ENCODE peak calls at places on chromosomes 13 and 19, in six cellular contexts. Y is tibial artery; A is CD8-positive, alpha-beta T cell; K is thoracic aorta; V is neuronal stem cell; Z is endothelial cell of umbilical vein. N is an unnamed sample.

GRCh38 chr13:38636756-38637155 is 50.1 kb upstream of the FREM2 start:
- DNase-seq in Y (no peak), A (no peak), K (no peak), V (no peak), Z (no peak), N (no peak)

GRCh38 chr19:56946164-56946563 is 105.6 kb upstream of the PEG3 start:
- DNase-seq in Y (no peak), A (no peak), K (no peak), V (peak; percentile 36), Z (no peak), N (no peak)

GRCh38 chr13:98992355-98992754 is 14.5 kb upstream of the DOCK9 start:
- DNase-seq in Y (no peak), A (no peak), K (no peak), V (no peak), Z (no peak), N (no peak)

GRCh38 chr13:19650742-19651141 is 17.3 kb downstream of the MPHOSPH8 start:
- DNase-seq in Y (no peak), A (no peak), K (no peak), V (no peak), Z (no peak), N (no peak)

GRCh38 chr13:108225440-108225839 is 7.2 kb downstream of the ABHD13 start:
- DNase-seq in Y (no peak), A (no peak), K (no peak), V (no peak), Z (no peak), N (no peak)

GRCh38 chr19:45448887-45449299 is 18.9 kb upstream of the FOSB start:
- DNase-seq in Y (no peak), A (no peak), K (no peak), V (no peak), Z (no peak), N (no peak)

GRCh38 chr19:17220207-17220758 is 5.1 kb downstream of the USE1 start:
- DNase-seq in Y (no peak), A (no peak), K (no peak), V (no peak), Z (peak; percentile 35), N (no peak)

GRCh38 chr13:38350114-38350617 is 515 bp downstream of the UFM1 start:
- DNase-seq in Y (peak; percentile 78), A (peak; percentile 31), K (peak; percentile 32), V (no peak), Z (no peak), N (peak; percentile 21)

GRCh38 chr19:8150178-8150865 is 930 bp upstream of the FBN3 start:
- DNase-seq in Y (no peak), A (no peak), K (no peak), V (no peak), Z (no peak), N (no peak)

GRCh38 chr13:101941095-101941777 is 460.6 kb downstream of the FGF14 start:
- DNase-seq in Y (no peak), A (no peak), K (no peak), V (no peak), Z (no peak), N (no peak)

GRCh38 chr19:16608290-16608704 is 19.7 kb downstream of the MED26 start:
- DNase-seq in Y (no peak), A (no peak), K (peak; percentile 46), V (no peak), Z (peak; percentile 75), N (no peak)

GRCh38 chr19:10142701-10143375 is 23.1 kb upstream of the EIF3G start:
- DNase-seq in Y (no peak), A (peak; percentile 38), K (no peak), V (no peak), Z (no peak), N (no peak)

GRCh38 chr19:50703915-50704548 is 15.6 kb downstream of the SHANK1 start:
- DNase-seq in Y (no peak), A (no peak), K (no peak), V (no peak), Z (no peak), N (no peak)

GRCh38 chr19:7516281-7516862 is 469 bp downstream of the ZNF358 start:
- DNase-seq in Y (peak; percentile 66), A (no peak), K (no peak), V (no peak), Z (no peak), N (no peak)

GRCh38 chr13:101698400-101698799 is 245.9 kb downstream of the ITGBL1 start:
- DNase-seq in Y (no peak), A (no peak), K (no peak), V (no peak), Z (no peak), N (no peak)

GRCh38 chr19:12773571-12773970 is 1.8 kb downstream of the HOOK2 start:
- DNase-seq in Y (no peak), A (no peak), K (no peak), V (no peak), Z (no peak), N (no peak)

GRCh38 chr13:65530688-65531087 is 1699.4 kb downstream of the PCDH9 start:
- DNase-seq in Y (no peak), A (no peak), K (no peak), V (no peak), Z (no peak), N (no peak)

GRCh38 chr19:20999731-21000352 is 20.6 kb upstream of the ZNF430 start:
- DNase-seq in Y (peak; percentile 84), A (peak; percentile 79), K (peak; percentile 40), V (peak; percentile 91), Z (peak; percentile 12), N (peak; percentile 64)

GRCh38 chr13:32881074-32881791 is 135.0 kb upstream of the KL start:
- DNase-seq in Y (no peak), A (no peak), K (no peak), V (no peak), Z (no peak), N (no peak)

GRCh38 chr13:100356889-100357288 is 231.7 kb downstream of the GGACT start:
- DNase-seq in Y (no peak), A (no peak), K (no peak), V (no peak), Z (no peak), N (no peak)

GRCh38 chr19:30122431-30122830 is 180.4 kb downstream of the URI1 start:
- DNase-seq in Y (no peak), A (no peak), K (no peak), V (no peak), Z (no peak), N (no peak)

DNA sequence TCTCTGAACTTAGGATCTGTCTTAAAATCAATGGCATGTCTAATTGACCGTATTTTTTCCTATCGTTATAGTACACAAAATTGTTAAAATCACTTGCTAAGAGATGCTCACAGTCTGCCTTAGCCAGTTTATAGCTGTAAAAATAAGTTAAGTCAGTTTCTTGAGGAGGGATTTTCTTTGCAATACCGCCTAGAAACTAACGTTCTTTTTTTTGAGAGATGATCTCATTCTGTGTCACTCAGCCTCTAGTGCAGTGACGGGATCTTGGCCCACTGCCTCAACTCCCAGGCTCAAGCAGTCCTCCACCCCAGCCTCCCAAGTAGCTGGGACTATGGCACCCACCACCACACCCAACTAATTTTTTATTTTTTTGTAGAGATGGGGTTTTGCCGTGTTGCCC is 4.4 kb downstream of the CKAP2 start:
- DNase-seq in Y (no peak), A (no peak), K (no peak), V (no peak), Z (peak; percentile 47), N (no peak)
- H3K4me1 ChIP-seq in Y (no peaks in the 10 kb centered on the region), A (peaks cover 4% of the 10 kb centered on the region), K (peaks cover 4% of the 10 kb centered on the region), V (no peaks in the 10 kb centered on the region), Z (peaks cover 17% of the 10 kb centered on the region), N (no peaks in the 10 kb centered on the region)

GRCh38 chr13:110377178-110378175 is 70.4 kb downstream of the COL4A2 start:
- DNase-seq in Y (no peak), A (no peak), K (no peak), V (no peak), Z (no peak), N (no peak)
- H3K27ac ChIP-seq in Y (peak overlapping the region; percentile 67), A (no peak overlapping the region), K (peak overlapping the region; percentile 78), V (no peak overlapping the region), Z (no peak overlapping the region), N (no peak overlapping the region)

GRCh38 chr13:110150384-110151091 is 156.4 kb downstream of the COL4A1 start:
- DNase-seq in Y (no peak), A (no peak), K (no peak), V (no peak), Z (no peak), N (no peak)
- H3K36me3 ChIP-seq in Y (peaks cover 88% of the 10 kb centered on the region), A (no peaks in the 10 kb centered on the region), K (peaks cover 71% of the 10 kb centered on the region), V (peaks cover 89% of the 10 kb centered on the region), Z (peaks cover 33% of the 10 kb centered on the region), N (peaks cover 98% of the 10 kb centered on the region)

GRCh38 chr19:42117076-42117475 is 15.2 kb downstream of the POU2F2 start:
- DNase-seq in Y (no peak), A (no peak), K (no peak), V (no peak), Z (no peak), N (no peak)
- H3K4me1 ChIP-seq in Y (no peaks in the 10 kb centered on the region), A (peaks cover 13% of the 10 kb centered on the region), K (peaks cover 14% of the 10 kb centered on the region), V (peaks cover 8% of the 10 kb centered on the region), Z (peaks cover 37% of the 10 kb centered on the region), N (peaks cover 19% of the 10 kb centered on the region)

DNA sequence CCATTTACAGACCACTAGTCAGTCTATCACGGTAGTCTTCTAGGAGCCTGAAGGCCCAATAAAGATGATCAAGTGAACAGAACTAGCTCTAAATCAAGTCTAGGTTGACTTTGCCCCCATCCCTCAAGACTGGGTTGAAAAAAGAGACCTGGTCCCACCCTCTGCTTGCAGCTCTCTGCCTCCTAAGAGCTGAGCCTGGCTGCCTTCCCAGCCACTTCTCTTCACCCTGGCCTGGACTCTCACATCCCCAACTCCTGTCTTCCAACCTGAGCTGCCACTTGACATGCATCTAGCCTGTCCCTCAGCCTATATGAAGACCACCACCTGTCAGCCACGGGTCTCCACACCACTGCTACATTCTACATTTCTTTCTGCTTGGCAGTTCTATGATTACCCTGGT is 99.6 kb downstream of the FOXO1 start:
- DNase-seq in Y (no peak), A (no peak), K (no peak), V (no peak), Z (no peak), N (no peak)
- H3K27ac ChIP-seq in Y (no peak overlapping the region), A (no peak overlapping the region), K (no peak overlapping the region), V (no peak overlapping the region), Z (no peak overlapping the region), N (no peak overlapping the region)

DNA sequence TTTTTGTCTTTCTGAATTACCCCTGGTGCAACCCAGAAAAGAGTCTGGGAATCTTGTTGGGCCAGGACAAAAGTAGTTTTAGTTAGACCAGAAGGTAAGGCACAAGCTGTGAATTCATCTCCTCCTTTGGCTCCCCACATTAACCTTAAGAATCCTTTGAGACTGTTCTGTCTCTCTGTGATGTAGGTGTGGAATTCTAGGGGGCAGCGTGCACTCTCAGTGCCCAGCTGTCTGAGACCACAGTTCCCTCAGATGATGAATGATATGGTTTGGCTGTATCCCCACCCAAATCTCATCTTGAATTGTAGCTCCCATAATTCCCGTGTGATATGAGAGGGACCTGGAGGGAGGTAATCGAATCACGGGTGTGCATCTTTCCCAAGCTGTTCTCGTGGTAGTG is 43.9 kb downstream of the ZNF506 start:
- DNase-seq in Y (no peak), A (no peak), K (no peak), V (no peak), Z (no peak), N (no peak)
- H3K36me3 ChIP-seq in Y (no peaks in the 10 kb centered on the region), A (no peaks in the 10 kb centered on the region), K (no peaks in the 10 kb centered on the region), V (peaks cover 13% of the 10 kb centered on the region), Z (no peaks in the 10 kb centered on the region), N (no peaks in the 10 kb centered on the region)